ENCODE peak calls at places on chromosome 3, in five cellular contexts. R, B, A, Q and X are unnamed samples.

GRCh38 chr3:162938073-162938472 is 1441.5 kb downstream of the OTOL1 start:
- DNase-seq in Q (no peak), B (no peak), A (no peak), R (no peak), X (no peak)

GRCh38 chr3:157166559-157166958 is 6.6 kb upstream of the CCNL1 start:
- DNase-seq in A (no peak), Q (no peak), R (no peak), B (no peak), X (no peak)

GRCh38 chr3:23981955-23982354 is 36.9 kb downstream of the NR1D2 start:
- DNase-seq in A (no peak), Q (no peak), B (no peak), R (no peak), X (no peak)

GRCh38 chr3:52193059-52193458 is 4.9 kb upstream of the ALAS1 start:
- DNase-seq in A (no peak), Q (no peak), B (no peak), R (no peak), X (no peak)

GRCh38 chr3:88003115-88003755 is 55.6 kb downstream of the CGGBP1 start:
- DNase-seq in B (no peak), Q (no peak), R (no peak), A (no peak), X (peak)

GRCh38 chr3:45665101-45665572 is 24.1 kb upstream of the SACM1L start:
- DNase-seq in B (peak), R (peak), A (peak), Q (peak), X (no peak)

GRCh38 chr3:1798711-1799410 is 299.8 kb upstream of the CNTN4 start:
- DNase-seq in A (no peak), R (no peak), Q (no peak), B (no peak), X (no peak)

GRCh38 chr3:63909431-63909830 is 2.8 kb downstream of the SCAANT1 start:
- DNase-seq in Q (no peak), A (no peak), B (no peak), R (no peak), X (peak)

GRCh38 chr3:136708339-136708985 is 43.7 kb downstream of the STAG1 start:
- DNase-seq in B (no peak), Q (no peak), A (no peak), R (no peak), X (no peak)

GRCh38 chr3:5431811-5432378 is 244.4 kb downstream of the EDEM1 start:
- DNase-seq in R (no peak), A (no peak), B (no peak), Q (no peak), X (no peak)

GRCh38 chr3:7657214-7658112 is 796.5 kb downstream of the GRM7 start:
- DNase-seq in R (no peak), A (no peak), Q (no peak), B (no peak), X (no peak)

GRCh38 chr3:112583105-112583504 is 21.3 kb downstream of the SLC35A5 start:
- DNase-seq in A (no peak), R (no peak), B (no peak), Q (no peak), X (no peak)

GRCh38 chr3:105137911-105138310 is 228.8 kb upstream of the ALCAM start:
- DNase-seq in R (no peak), A (no peak), B (no peak), Q (no peak), X (no peak)

GRCh38 chr3:113620091-113620490 is 76.4 kb downstream of the USF3 start:
- DNase-seq in A (no peak), Q (no peak), R (no peak), B (no peak), X (no peak)

GRCh38 chr3:132417695-132418520 is 606 bp downstream of the DNAJC13 start:
- DNase-seq in R (no peak), B (peak), A (no peak), Q (peak), X (peak)

GRCh38 chr3:138363322-138363721 is 14.9 kb downstream of the MRAS start:
- DNase-seq in Q (no peak), B (no peak), A (no peak), R (no peak), X (no peak)

GRCh38 chr3:113212155-113212844 is 943 bp downstream of the BOC start:
- DNase-seq in Q (no peak), A (no peak), R (no peak), B (no peak), X (no peak)

GRCh38 chr3:66702126-66702525 is 201.3 kb upstream of the LRIG1 start:
- DNase-seq in R (no peak), A (no peak), B (no peak), Q (no peak), X (no peak)

GRCh38 chr3:84881288-84881687 is 77.5 kb upstream of the CADM2 start:
- DNase-seq in R (no peak), A (no peak), B (no peak), Q (no peak), X (no peak)

GRCh38 chr3:46903341-46904302 is 26.1 kb downstream of the PTH1R start:
- DNase-seq in B (no peak), R (no peak), A (no peak), Q (no peak), X (no peak)

GRCh38 chr3:120071259-120071658 is 23.0 kb downstream of the GSK3B start:
- DNase-seq in B (no peak), R (no peak), Q (no peak), A (no peak), X (no peak)

GRCh38 chr3:46930945-46931403 is 45.6 kb downstream of the CCDC12 start:
- DNase-seq in R (no peak), A (no peak), Q (no peak), B (no peak), X (no peak)

GRCh38 chr3:50212971-50213370 is 7.9 kb downstream of the SLC38A3 start:
- DNase-seq in A (no peak), Q (no peak), B (no peak), R (no peak), X (no peak)

GRCh38 chr3:54427951-54428871 is 305.9 kb downstream of the CACNA2D3 start:
- DNase-seq in R (no peak), A (no peak), B (no peak), Q (peak), X (peak)

GRCh38 chr3:155242342-155242741 is 51.1 kb downstream of the STRIT1 start:
- DNase-seq in Q (no peak), A (no peak), B (no peak), R (no peak), X (no peak)

GRCh38 chr3:64257096-64257755 is 32.0 kb upstream of the PRICKLE2 start:
- DNase-seq in Q (no peak), R (no peak), B (no peak), A (no peak), X (no peak)

DNA sequence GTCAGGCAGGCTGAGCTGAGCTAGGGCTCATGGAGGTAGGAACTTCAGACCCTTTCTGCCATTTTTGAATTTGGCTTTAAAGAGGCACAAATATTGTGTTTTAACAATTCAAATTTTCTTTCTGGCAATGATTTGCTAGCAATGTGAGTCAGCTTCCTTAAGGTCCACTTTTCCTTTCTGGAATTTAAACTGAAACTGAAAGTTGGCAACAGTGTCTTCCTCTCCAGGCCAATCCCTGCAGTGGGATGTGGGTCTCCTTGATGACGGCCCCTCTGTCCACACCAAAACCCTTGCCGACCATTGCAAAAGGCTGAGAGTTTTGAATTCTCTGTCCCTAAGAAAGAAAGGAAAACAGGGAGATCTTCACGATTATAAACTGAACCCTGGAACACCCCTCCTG is 27.1 kb downstream of the RPSA start:
- DNase-seq in R (no peak), Q (no peak), A (no peak), B (no peak), X (peak)
- H3K4me3 ChIP-seq in R (no peak), Q (no peak), A (no peak), B (no peak), X (no peak)

DNA sequence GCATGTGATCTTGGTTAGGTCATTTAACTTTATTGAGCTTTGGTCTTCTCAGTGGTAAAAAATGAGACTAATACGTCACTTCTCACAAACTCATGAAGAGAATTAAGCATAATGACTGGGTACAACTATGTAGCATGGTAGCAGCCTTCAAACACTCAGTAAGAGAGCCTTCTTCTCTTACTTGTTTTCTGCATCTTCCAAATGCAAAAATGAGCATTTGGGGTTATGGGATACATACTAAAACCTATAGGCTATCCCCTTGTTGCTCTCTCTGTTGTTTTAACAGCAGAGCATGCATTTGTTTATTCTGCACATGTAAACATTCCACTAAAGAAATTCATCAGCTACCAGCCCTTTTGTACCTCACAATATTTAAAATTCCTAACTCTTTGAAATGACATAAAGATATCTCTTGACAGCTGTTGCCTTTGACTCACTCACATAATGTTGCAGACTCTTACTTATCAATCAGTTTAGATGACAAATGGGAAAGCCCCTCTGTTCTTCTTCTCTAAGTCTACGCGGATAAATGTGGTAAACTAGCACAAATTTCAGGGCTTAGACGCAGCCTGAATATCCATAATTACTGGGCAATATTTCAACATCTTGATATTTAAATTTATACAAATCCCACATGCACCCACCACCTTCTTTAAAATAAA is 327.3 kb upstream of the SATB1 start:
- DNase-seq in A (no peak), Q (no peak), R (no peak), B (no peak), X (no peak)
- H3K4me3 ChIP-seq in A (no peak), Q (no peak), R (no peak), B (no peak), X (no peak)

GRCh38 chr3:128166971-128167453 is 13.7 kb downstream of the EEFSEC start:
- DNase-seq in A (no peak), Q (no peak), R (no peak), B (no peak), X (no peak)
- H3K4me3 ChIP-seq in A (no peak), Q (no peak), R (no peak), B (no peak), X (no peak)

DNA sequence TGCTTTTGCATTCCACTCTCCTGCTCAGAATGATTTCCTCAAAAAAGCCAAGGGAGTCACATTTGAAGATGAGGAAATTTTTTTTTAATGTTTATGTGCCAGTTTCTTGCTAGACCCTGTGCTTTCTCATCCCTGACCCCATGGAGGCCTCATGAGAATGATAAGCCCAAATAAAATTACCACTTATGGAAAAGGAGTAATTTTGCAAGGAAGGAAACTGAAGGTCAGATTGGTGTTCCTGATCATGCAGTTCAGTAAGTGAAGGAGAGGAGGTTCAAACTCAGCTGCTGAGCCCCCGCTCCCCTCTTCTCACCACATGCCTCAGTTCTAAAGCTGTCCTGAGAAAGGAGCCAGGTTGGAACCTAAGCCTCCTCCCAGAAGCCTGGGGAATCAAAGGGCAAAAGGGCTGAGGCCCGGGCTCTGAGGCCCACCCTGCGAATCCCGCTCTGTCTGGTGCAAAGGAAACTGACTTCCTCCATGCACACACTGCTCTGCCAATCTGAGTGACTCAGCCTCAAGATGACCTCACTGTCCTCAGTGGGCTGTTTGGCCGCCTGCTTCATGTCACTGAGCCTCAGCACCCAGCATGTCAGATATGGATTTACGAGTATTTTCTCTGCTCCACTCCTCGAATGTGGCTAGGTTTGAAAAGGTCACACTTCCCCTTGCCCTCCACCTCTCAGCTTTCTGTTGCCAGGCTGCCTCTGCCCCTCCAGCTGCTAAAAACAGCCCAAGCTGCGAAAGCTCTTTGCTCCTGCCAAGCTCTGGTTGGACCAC is 56.9 kb upstream of the FLNB start:
- DNase-seq in A (no peak), R (no peak), B (no peak), Q (no peak), X (peak)
- H3K4me3 ChIP-seq in A (no peak), R (no peak), B (no peak), Q (no peak), X (no peak)